ENCODE peak calls at places on chromosomes 5 and 9, in seven cellular contexts. G is fibroblast of the aortic adventitia, Q is cardiac fibroblast, K is uterus, R is GM12878, A is OCI-LY7, X is right lobe of liver. C is an unnamed sample.

GRCh38 chr5:756171-756570 is 28.4 kb downstream of the ZDHHC11B start:
- DNase-seq in G (no peak), Q (no peak), K (no peak), R (no peak), A (no peak), X (no peak), C (no peak)

GRCh38 chr9:133880851-133881634 is 111.1 kb downstream of the VAV2 start:
- DNase-seq in G (no peak), Q (peak), K (no peak), R (no peak), A (no peak), X (no peak), C (no peak)

GRCh38 chr9:28539432-28539831 is 966.2 kb upstream of the C9orf72 start:
- DNase-seq in G (no peak), Q (no peak), K (no peak), R (no peak), A (no peak), X (no peak), C (no peak)

GRCh38 chr9:80049096-80049495 is 477.3 kb downstream of the TLE4 start:
- DNase-seq in G (no peak), Q (no peak), K (no peak), R (no peak), A (no peak), X (no peak), C (no peak)

GRCh38 chr5:38650540-38651275 is 94.3 kb upstream of the LIFR start:
- DNase-seq in G (peak), Q (peak), K (no peak), R (no peak), A (no peak), X (no peak), C (no peak)

GRCh38 chr9:26012797-26013594 is 334.8 kb upstream of the TUSC1 start:
- DNase-seq in G (no peak), Q (no peak), K (no peak), R (no peak), A (no peak), X (no peak), C (no peak)

GRCh38 chr5:107126341-107126740 is 544.4 kb downstream of the EFNA5 start:
- DNase-seq in G (no peak), Q (no peak), K (no peak), R (no peak), A (no peak), X (no peak), C (no peak)

GRCh38 chr9:89425024-89425805 is 72.7 kb downstream of the SEMA4D start:
- DNase-seq in G (no peak), Q (no peak), K (no peak), R (no peak), A (no peak), X (no peak), C (no peak)

GRCh38 chr5:56569576-56569975 is 245.8 kb upstream of the MAP3K1 start:
- DNase-seq in G (peak), Q (peak), K (no peak), R (no peak), A (no peak), X (no peak), C (peak)

GRCh38 chr5:172553838-172554344 is 87.2 kb upstream of the NEURL1B start:
- DNase-seq in G (no peak), Q (no peak), K (no peak), R (no peak), A (no peak), X (no peak), C (no peak)

GRCh38 chr5:115052948-115053347 is 116.8 kb downstream of the TRIM36 start:
- DNase-seq in G (no peak), Q (no peak), K (no peak), R (no peak), A (no peak), X (no peak), C (no peak)

GRCh38 chr5:115262066-115262404 is 642 bp downstream of the PGGT1B start:
- DNase-seq in G (peak), Q (peak), K (no peak), R (peak), A (no peak), X (no peak), C (no peak)

GRCh38 chr9:111118256-111118950 is 80.1 kb upstream of the LPAR1 start:
- DNase-seq in G (peak), Q (no peak), K (no peak), R (no peak), A (no peak), X (no peak), C (no peak)
- H3K4me3 ChIP-seq in G (no peak), Q (no peak), K (no peak), R (no peak), A (no peak), X (no peak), C (no peak)

GRCh38 chr5:176793736-176794135 is 16.6 kb upstream of the UNC5A start:
- DNase-seq in G (no peak), Q (no peak), K (no peak), R (no peak), A (no peak), X (no peak), C (no peak)
- H3K4me3 ChIP-seq in G (no peak), Q (no peak), K (no peak), R (no peak), A (no peak), X (no peak), C (no peak)

GRCh38 chr5:123089572-123089970 is 530 bp downstream of the PRDM6 start:
- DNase-seq in G (peak), Q (peak), K (no peak), R (no peak), A (no peak), X (no peak), C (no peak)
- H3K4me3 ChIP-seq in G (peak), Q (peak), K (peak), R (no peak), A (no peak), X (peak), C (peak)

GRCh38 chr9:38066907-38067610 is 2.0 kb downstream of the SHB start:
- DNase-seq in G (peak), Q (peak), K (peak), R (no peak), A (no peak), X (peak), C (no peak)

GRCh38 chr9:38063363-38063707 is 5.7 kb downstream of the SHB start:
- DNase-seq in G (no peak), Q (no peak), K (no peak), R (no peak), A (no peak), X (no peak), C (no peak)

GRCh38 chr9:38066167-38066906 is 2.7 kb downstream of the SHB start:
- DNase-seq in G (no peak), Q (no peak), K (no peak), R (no peak), A (no peak), X (no peak), C (no peak)

GRCh38 chr9:38065369-38066075 is 3.5 kb downstream of the SHB start:
- DNase-seq in G (no peak), Q (no peak), K (no peak), R (no peak), A (no peak), X (no peak), C (no peak)

GRCh38 chr9:38064842-38065368 is 4.1 kb downstream of the SHB start:
- DNase-seq in G (no peak), Q (no peak), K (no peak), R (no peak), A (no peak), X (no peak), C (no peak)
- H3K4me3 ChIP-seq in G (peak), Q (peak), K (no peak), R (peak), A (no peak), X (no peak), C (peak)

GRCh38 chr9:124415852-124416484 is 726 bp upstream of the PSMB7 start:
- DNase-seq in G (no peak), Q (no peak), K (no peak), R (no peak), A (peak), X (no peak), C (no peak)
- H3K4me3 ChIP-seq in G (no peak), Q (no peak), K (peak), R (peak), A (peak), X (no peak), C (peak)

DNA sequence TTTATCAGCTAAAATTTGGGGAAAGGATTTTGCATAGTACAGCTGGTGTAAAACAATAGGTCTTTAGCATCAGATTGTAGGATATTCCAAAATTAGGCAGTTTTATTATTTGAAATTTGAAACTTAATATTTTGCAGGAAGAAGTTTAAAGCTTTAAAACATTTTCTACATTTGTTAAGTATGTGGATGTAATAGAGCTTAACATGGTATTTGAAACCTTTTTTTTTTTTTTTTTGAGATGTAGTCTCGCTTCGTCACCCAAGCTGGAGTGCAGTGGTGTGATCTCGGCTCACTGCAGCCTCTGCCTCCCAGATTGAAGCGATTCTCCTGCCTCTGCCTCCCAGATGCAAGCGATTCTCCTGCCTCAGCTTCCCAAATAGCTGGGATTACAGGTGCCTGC is 2.9 kb downstream of the DENND4C start:
- DNase-seq in G (peak), Q (no peak), K (no peak), R (no peak), A (peak), X (no peak), C (no peak)
- H3K4me3 ChIP-seq in G (peak), Q (peak), K (no peak), R (peak), A (peak), X (peak), C (no peak)

DNA sequence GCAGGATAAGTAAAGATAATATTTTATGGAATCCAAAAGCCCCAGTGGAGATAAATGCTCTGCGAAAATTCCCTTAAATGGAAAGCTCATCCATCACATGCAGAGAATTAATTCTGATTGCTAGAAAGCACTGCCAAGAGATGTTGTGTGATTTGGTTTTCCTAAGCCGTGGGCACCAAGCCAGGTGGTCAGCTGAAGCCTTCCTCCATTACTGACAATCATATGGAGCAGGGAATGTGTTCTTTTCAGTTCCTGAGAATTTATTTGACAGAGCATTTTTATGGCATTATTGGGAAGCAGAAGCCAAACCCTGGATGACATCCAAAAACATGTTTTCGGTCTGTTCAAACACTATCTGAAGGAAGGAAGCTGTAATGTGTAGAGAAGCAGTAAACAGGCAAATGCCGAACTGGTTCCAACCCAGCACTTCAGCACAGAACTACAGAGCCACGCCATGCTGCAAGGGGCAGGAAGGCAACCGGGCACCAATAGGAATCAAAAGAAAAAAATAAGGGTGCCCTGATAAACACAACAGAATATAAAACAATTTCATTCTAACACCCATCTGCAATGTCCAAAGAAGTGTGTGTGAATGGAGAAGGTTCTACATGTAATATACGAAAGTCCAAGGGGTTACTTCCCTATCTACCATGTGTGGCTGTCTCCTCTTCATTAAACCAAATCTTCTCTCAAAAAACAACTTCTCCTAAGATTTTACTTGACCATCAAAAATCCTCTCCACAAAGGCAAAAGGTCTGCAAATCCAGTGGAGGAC is 12.3 kb downstream of the ARSB start:
- DNase-seq in G (peak), Q (peak), K (peak), R (no peak), A (no peak), X (peak), C (peak)
- H3K4me3 ChIP-seq in G (no peak), Q (no peak), K (no peak), R (no peak), A (no peak), X (no peak), C (peak)